ENCODE peak calls at places on chromosomes 2 and 18, in six cellular contexts. Y is nephron progenitor cell, F is aorta, H is KBM-7, Q is A172, Z is iPS-NIHi11. S is an unnamed sample.

GRCh38 chr2:109301746-109302145 is 172.7 kb downstream of the SH3RF3 start:
- DNase-seq in Z (no peak), F (no peak), H (no peak), Q (no peak), Y (no peak), S (no peak)

GRCh38 chr2:201532686-201533304 is 81.3 kb downstream of the STRADB start:
- DNase-seq in Q (peak; percentile 97), Z (no peak), Y (no peak), H (no peak), F (no peak), S (no peak)

GRCh38 chr2:1631292-1632005 is 112.9 kb downstream of the PXDN start:
- DNase-seq in Z (no peak), Y (no peak), H (no peak), F (peak; percentile 21), Q (no peak), S (no peak)

GRCh38 chr2:229376866-229377265 is 105.8 kb upstream of the PID1 start:
- DNase-seq in H (no peak), F (no peak), Y (no peak), Q (peak; percentile 55), Z (no peak), S (no peak)

GRCh38 chr18:57052173-57052572 is 94.7 kb upstream of the BOD1L2 start:
- DNase-seq in F (no peak), Z (no peak), H (no peak), Y (no peak), Q (no peak), S (no peak)

GRCh38 chr2:230582851-230583283 is 129.8 kb upstream of the CAB39 start:
- DNase-seq in Q (peak; percentile 84), Z (no peak), H (no peak), Y (no peak), F (no peak), S (no peak)

GRCh38 chr2:166257859-166258258 is 117.9 kb downstream of the SCN9A start:
- DNase-seq in Z (no peak), Y (no peak), H (no peak), Q (no peak), F (no peak), S (no peak)

GRCh38 chr2:138269726-138270125 is 231.8 kb upstream of the SPOPL start:
- DNase-seq in F (no peak), H (no peak), Y (no peak), Q (peak; percentile 72), Z (no peak), S (no peak)

GRCh38 chr2:171522057-171522803 is at the start of gene CYBRD1:
- DNase-seq in H (peak; percentile 90), Q (peak; percentile 79), F (peak; percentile 96), Y (peak; percentile 53), Z (peak; percentile 66), S (peak; percentile 56)

GRCh38 chr18:27184115-27185024 is 738 bp downstream of the CHST9 start:
- DNase-seq in H (no peak), Y (peak; percentile 18), Z (peak; percentile 38), Q (no peak), F (no peak), S (no peak)

GRCh38 chr2:153864022-153864421 is 7.7 kb upstream of the GALNT13 start:
- DNase-seq in Y (peak; percentile 6), Z (peak; percentile 20), F (no peak), H (no peak), Q (peak; percentile 14), S (no peak)

GRCh38 chr2:204913312-204913711 is 368.0 kb downstream of the PARD3B start:
- DNase-seq in Z (no peak), F (no peak), Q (no peak), H (no peak), Y (no peak), S (no peak)

GRCh38 chr18:48798334-48799197 is 152.2 kb downstream of the SMAD7 start:
- DNase-seq in F (peak; percentile 52), H (no peak), Z (no peak), Q (no peak), Y (peak; percentile 0), S (no peak)

GRCh38 chr2:37630298-37630697 is 41.1 kb downstream of the CDC42EP3 start:
- DNase-seq in H (no peak), F (no peak), Q (no peak), Y (no peak), Z (no peak), S (no peak)

GRCh38 chr2:44802409-44803099 is 138.9 kb upstream of the SIX3 start:
- DNase-seq in Z (peak; percentile 84), H (no peak), Q (no peak), Y (peak; percentile 39), F (no peak), S (no peak)

GRCh38 chr2:9110893-9111569 is 95.6 kb upstream of the ASAP2 start:
- DNase-seq in Z (peak; percentile 81), H (no peak), Y (peak; percentile 45), Q (peak; percentile 40), F (no peak), S (no peak)

GRCh38 chr2:218223046-218223445 is 6.1 kb downstream of the ARPC2 start:
- DNase-seq in Q (peak; percentile 31), F (no peak), Y (no peak), H (no peak), Z (no peak), S (no peak)

S was measured in GDM1.